ENCODE peak calls at places on chromosomes 11 and 22, in ten cellular contexts. M is body of pancreas, I is GM12878, V is ovary, Q is uterus, G is heart left ventricle, Y is right lobe of liver, S is A549, R is transverse colon, Z is upper lobe of left lung. A is an unnamed sample.
A peak's percentile ranks its signal among the peaks of the same experiment; 100 is the strongest.

GRCh38 chr11:119362741-119363080 is 16.2 kb upstream of the MFRP start:
- DNase-seq in Z (no peak), R (no peak), M (no peak), Q (no peak), Y (no peak), V (no peak), I (no peak), G (no peak), S (no peak), A (no peak)

GRCh38 chr22:28514314-28514713 is 165.3 kb downstream of the TTC28 start:
- DNase-seq in G (no peak), V (no peak), Z (no peak), R (no peak), Q (no peak), Y (no peak), I (no peak), M (no peak), S (no peak), A (no peak)

GRCh38 chr11:74139151-74139918 is 31.5 kb downstream of the C2CD3 start:
- DNase-seq in Y (no peak), S (peak; percentile 14), Z (no peak), G (no peak), Q (no peak), I (no peak), V (no peak), M (no peak), R (no peak), A (no peak)

GRCh38 chr11:38952698-38953097 is 2354.7 kb upstream of the RAG2 start:
- DNase-seq in Z (no peak), Y (no peak), G (no peak), Q (no peak), I (no peak), M (no peak), S (no peak), R (no peak), V (no peak), A (no peak)

GRCh38 chr11:69834811-69835800 is 15.9 kb upstream of the FGF3 start:
- DNase-seq in Q (no peak), Y (no peak), V (peak; percentile 2), Z (no peak), M (no peak), I (no peak), G (no peak), R (no peak), S (no peak), A (no peak)

GRCh38 chr11:61838501-61838900 is 10.4 kb downstream of the FADS2 start:
- DNase-seq in G (no peak), I (no peak), Q (no peak), Z (no peak), Y (no peak), M (no peak), S (no peak), R (no peak), V (no peak), A (no peak)

GRCh38 chr11:35955636-35956035 is 11.8 kb downstream of the LDLRAD3 start:
- DNase-seq in M (no peak), V (no peak), G (no peak), Z (no peak), I (no peak), S (no peak), Y (no peak), R (no peak), Q (no peak), A (no peak)

GRCh38 chr11:27362032-27362431 is 983 bp downstream of the CCDC34 start:
- DNase-seq in Y (no peak), S (no peak), I (no peak), M (no peak), R (no peak), V (no peak), Z (no peak), G (no peak), Q (no peak), A (no peak)

GRCh38 chr11:65219930-65220213 is 38.1 kb downstream of the CAPN1 start:
- DNase-seq in V (no peak), R (no peak), I (no peak), M (no peak), Z (no peak), Q (no peak), Y (no peak), S (no peak), G (no peak), A (no peak)

GRCh38 chr22:48376428-48376827 is 1451.2 kb downstream of the BRD1 start:
- DNase-seq in Y (no peak), Q (no peak), S (no peak), M (no peak), R (no peak), I (no peak), Z (no peak), G (no peak), V (no peak), A (no peak)

GRCh38 chr11:130599073-130599654 is 150.7 kb downstream of the ADAMTS15 start:
- DNase-seq in M (peak; percentile 57), Q (peak; percentile 53), R (peak; percentile 32), I (no peak), S (no peak), Z (peak; percentile 85), Y (no peak), V (peak; percentile 38), G (no peak), A (no peak)

GRCh38 chr22:30371981-30372380 is 15.2 kb downstream of the CCDC157 start:
- DNase-seq in Y (no peak), Q (no peak), S (no peak), M (no peak), Z (no peak), V (no peak), G (no peak), I (no peak), R (no peak), A (no peak)
- TF ChIP-seq POLR2A in Y (no peak), Q (no peak), S (no peak), M (no peak), Z (no peak), V (no peak), G (no peak), I (peak; percentile 31), R (no peak), A (no peak)

DNA sequence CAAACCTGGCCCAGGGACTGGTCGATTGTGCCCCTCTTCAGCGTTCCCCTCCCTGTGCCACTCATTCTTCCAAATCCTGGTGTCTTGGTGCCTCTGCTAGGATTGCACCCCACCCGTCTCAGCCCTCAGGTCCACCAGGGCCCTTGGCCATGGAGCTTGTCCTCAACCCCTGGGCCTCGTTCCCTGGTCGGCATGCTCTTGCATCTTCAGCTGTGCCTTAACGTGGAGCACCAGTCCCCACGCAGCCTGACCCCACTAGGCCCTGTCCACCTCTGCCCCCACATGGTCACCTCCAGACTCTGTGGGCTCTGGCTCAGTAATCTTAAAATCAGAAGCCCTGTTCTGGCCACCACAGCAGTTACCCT is 61.1 kb downstream of the OSBP2 start:
- DNase-seq in G (no peak), Z (no peak), V (no peak), I (no peak), R (no peak), S (no peak), Q (no peak), Y (no peak), M (no peak), A (no peak)
- TF ChIP-seq CTCF in G (no peak), Z (no peak), V (no peak), I (no peak), R (no peak), S (no peak), Q (no peak), Y (no peak), M (no peak), A (no peak)

GRCh38 chr22:36409911-36410756 is 22.4 kb upstream of the MYH9 start:
- DNase-seq in R (peak; percentile 96), S (no peak), Z (peak; percentile 97), M (peak; percentile 100), Q (peak; percentile 27), Y (peak; percentile 94), I (no peak), G (peak; percentile 79), V (peak; percentile 95), A (no peak)
- TF ChIP-seq POLR2A in R (peak; percentile 86), S (no peak), Z (no peak), M (peak; percentile 95), Q (peak; percentile 32), Y (peak; percentile 88), I (peak; percentile 81), G (no peak), V (peak; percentile 29), A (no peak)

DNA sequence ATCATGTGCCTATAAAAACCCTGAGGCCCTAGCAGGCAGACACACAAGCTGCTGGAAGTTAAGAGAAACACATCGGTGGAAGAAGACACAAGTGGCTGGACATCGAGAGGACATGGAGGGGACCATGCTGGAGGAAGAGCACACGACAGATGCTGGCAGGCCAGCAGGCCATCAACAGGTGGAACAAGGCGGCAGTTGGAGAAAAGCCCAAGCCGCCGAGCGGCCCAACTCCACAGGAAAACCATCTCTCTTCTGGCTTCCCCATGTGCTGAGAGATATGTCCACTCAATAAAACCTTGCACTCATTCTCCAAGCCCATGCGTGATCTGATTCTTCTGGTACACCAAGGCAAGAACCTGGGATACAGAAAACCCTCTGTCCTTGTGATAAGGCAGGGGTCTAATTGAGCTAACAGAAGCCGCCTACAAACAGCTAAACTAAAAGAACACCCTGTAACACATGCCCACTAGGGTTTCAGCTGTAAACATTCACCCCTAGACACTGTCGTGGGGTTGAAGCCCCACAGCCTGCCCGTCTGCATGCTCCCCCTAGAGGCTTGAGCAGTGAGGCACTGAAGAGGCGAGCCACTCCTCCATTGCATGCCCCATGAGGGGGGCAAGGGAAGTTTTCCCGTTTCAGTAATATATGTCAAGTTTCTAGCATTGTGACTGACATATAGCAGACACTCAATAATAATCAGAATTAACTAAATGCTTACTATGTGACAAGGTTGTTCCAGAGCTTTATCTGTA is 39.0 kb upstream of the MMP20 start:
- DNase-seq in Y (no peak), Q (no peak), M (no peak), Z (no peak), I (no peak), G (no peak), R (no peak), S (peak; percentile 16), V (no peak), A (no peak)
- TF ChIP-seq CTCF in Y (no peak), Q (no peak), M (no peak), Z (no peak), I (peak; percentile 59), G (no peak), R (no peak), S (no peak), V (no peak), A (no peak)

GRCh38 chr11:64203421-64204079 is 3.0 kb upstream of the FERMT3 start:
- DNase-seq in Y (no peak), M (no peak), V (no peak), R (no peak), Z (no peak), Q (no peak), S (no peak), G (no peak), I (no peak), A (no peak)
- TF ChIP-seq POLR2A in Y (no peak), M (no peak), V (no peak), R (no peak), Z (no peak), Q (no peak), S (no peak), G (no peak), I (no peak), A (no peak)

DNA sequence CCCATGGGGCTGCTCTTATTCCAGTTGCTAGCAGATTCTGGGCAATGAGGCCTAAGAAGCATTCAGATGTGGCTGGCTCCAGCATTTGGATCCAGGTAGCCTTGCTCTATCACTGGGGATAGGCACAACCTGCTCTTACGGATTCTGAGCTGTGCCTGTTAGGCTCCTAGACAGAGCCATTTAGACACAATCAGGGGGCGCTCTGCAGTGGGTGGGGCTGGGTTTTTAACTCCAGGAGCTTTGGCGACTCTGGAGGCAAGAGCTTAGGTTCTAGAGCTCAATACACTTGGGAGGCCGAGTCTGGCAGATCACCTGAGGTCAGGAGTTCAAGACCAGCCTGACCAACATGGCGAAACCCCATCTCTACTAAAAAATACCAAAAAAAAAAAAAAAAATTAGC is 32.0 kb downstream of the KCNC1 start:
- DNase-seq in Y (no peak), S (peak; percentile 20), M (no peak), V (no peak), I (no peak), R (no peak), Z (no peak), Q (no peak), G (no peak), A (no peak)
- TF ChIP-seq CTCF in Y (no peak), S (no peak), M (no peak), V (no peak), I (no peak), R (no peak), Z (no peak), Q (no peak), G (no peak), A (no peak)

A was measured in vagina.